ENCODE peak calls at places on chromosome 13, in five cellular contexts. Y is right lobe of liver, J is upper lobe of right lung, U is tibial artery, E is lower lobe of right lung. M is an unnamed sample.

GRCh38 chr13:40668335-40668734 is 1.9 kb upstream of the FOXO1 start:
- DNase-seq in Y (no peak), E (no peak), J (no peak), U (peak; percentile 73), M (peak; percentile 66)

GRCh38 chr13:27860743-27861142 is 59.1 kb upstream of the PDX1 start:
- DNase-seq in U (no peak), E (no peak), J (no peak), Y (no peak), M (no peak)

GRCh38 chr13:41634407-41634806 is 177.1 kb downstream of the RGCC start:
- DNase-seq in E (no peak), J (no peak), Y (no peak), U (no peak), M (no peak)

GRCh38 chr13:80498433-80498832 is 157.5 kb upstream of the SPRY2 start:
- DNase-seq in J (no peak), Y (no peak), U (no peak), E (no peak), M (no peak)

GRCh38 chr13:25462301-25463125 is 90.7 kb downstream of the ATP8A2 start:
- DNase-seq in J (no peak), U (no peak), Y (no peak), E (no peak), M (no peak)

GRCh38 chr13:73698859-73699258 is 435.3 kb downstream of the KLF12 start:
- DNase-seq in U (no peak), E (no peak), J (no peak), Y (no peak), M (no peak)

GRCh38 chr13:22757530-22758120 is 423.2 kb upstream of the SGCG start:
- DNase-seq in Y (no peak), U (no peak), E (no peak), J (no peak), M (no peak)

GRCh38 chr13:58687130-58687529 is 1055.6 kb downstream of the PCDH17 start:
- DNase-seq in Y (no peak), E (no peak), J (no peak), U (no peak), M (no peak)

GRCh38 chr13:96946709-96947311 is 47.5 kb downstream of the OXGR1 start:
- DNase-seq in U (no peak), Y (no peak), E (no peak), J (no peak), M (no peak)

GRCh38 chr13:84430015-84430414 is 547.7 kb upstream of the SLITRK1 start:
- DNase-seq in Y (no peak), J (no peak), U (no peak), E (no peak), M (no peak)

GRCh38 chr13:66528139-66528538 is 702.0 kb downstream of the PCDH9 start:
- DNase-seq in J (no peak), E (no peak), U (no peak), Y (no peak), M (no peak)

GRCh38 chr13:85508683-85509329 is 290.4 kb downstream of the SLITRK6 start:
- DNase-seq in Y (no peak), E (no peak), U (no peak), J (no peak), M (peak; percentile 44)

GRCh38 chr13:42750858-42751257 is 30.5 kb upstream of the FAM216B start:
- DNase-seq in Y (no peak), J (no peak), E (no peak), U (no peak), M (no peak)

GRCh38 chr13:35791191-35791902 is 314.9 kb upstream of the MAB21L1 start:
- DNase-seq in Y (no peak), E (no peak), J (no peak), U (no peak), M (no peak)

GRCh38 chr13:52804202-52804641 is 44.2 kb downstream of the PCDH8 start:
- DNase-seq in J (no peak), U (no peak), E (no peak), Y (no peak), M (no peak)

GRCh38 chr13:44583126-44583525 is 7.0 kb upstream of the TSC22D1 start:
- DNase-seq in J (no peak), E (no peak), U (no peak), Y (no peak), M (no peak)

GRCh38 chr13:101881593-101881992 is 429.1 kb downstream of the ITGBL1 start:
- DNase-seq in U (no peak), E (no peak), Y (no peak), J (no peak), M (no peak)

GRCh38 chr13:26707122-26708006 is 53.2 kb downstream of the GPR12 start:
- DNase-seq in Y (no peak), E (no peak), J (no peak), U (no peak), M (no peak)

GRCh38 chr13:97975851-97976550 is 22.5 kb downstream of the IPO5 start:
- DNase-seq in Y (peak; percentile 93), E (peak; percentile 66), U (peak; percentile 93), J (no peak), M (peak; percentile 92)

GRCh38 chr13:40185393-40185792 is 481.0 kb downstream of the FOXO1 start:
- DNase-seq in Y (no peak), U (no peak), J (no peak), E (no peak), M (no peak)

GRCh38 chr13:27406178-27406939 is 18.1 kb upstream of the GTF3A start:
- DNase-seq in J (no peak), Y (no peak), E (no peak), U (no peak), M (no peak)

GRCh38 chr13:23615677-23616076 is 45.5 kb downstream of the TNFRSF19 start:
- DNase-seq in Y (no peak), E (no peak), J (no peak), U (no peak), M (no peak)

GRCh38 chr13:113735750-113736149 is 23.3 kb upstream of the TMEM255B start:
- DNase-seq in U (no peak), E (peak; percentile 23), J (no peak), Y (no peak), M (no peak)

GRCh38 chr13:114065926-114066774 is 66.3 kb downstream of the RASA3 start:
- DNase-seq in J (peak; percentile 65), U (no peak), E (peak; percentile 51), Y (no peak), M (peak; percentile 40)

GRCh38 chr13:97852181-97852874 is 101.1 kb upstream of the IPO5 start:
- DNase-seq in J (no peak), U (no peak), E (no peak), Y (no peak), M (no peak)

GRCh38 chr13:43963726-43964125 is 84.0 kb downstream of the LACC1 start:
- DNase-seq in E (no peak), U (no peak), J (no peak), Y (no peak), M (no peak)

GRCh38 chr13:33728271-33729037 is 89.5 kb upstream of the RFC3 start:
- DNase-seq in Y (no peak), J (no peak), U (no peak), E (no peak), M (no peak)

GRCh38 chr13:110343241-110343865 is 36.3 kb downstream of the COL4A2 start:
- DNase-seq in E (no peak), J (no peak), Y (no peak), U (peak; percentile 72), M (peak; percentile 23)

GRCh38 chr13:27953671-27954405 is 15.3 kb downstream of the CDX2 start:
- DNase-seq in Y (peak; percentile 85), U (no peak), E (peak; percentile 86), J (peak; percentile 91), M (peak; percentile 84)

GRCh38 chr13:32067149-32067961 is 35.8 kb downstream of the FRY start:
- DNase-seq in E (no peak), J (no peak), Y (no peak), U (no peak), M (no peak)

GRCh38 chr13:30159446-30159839 is 147.9 kb downstream of the KATNAL1 start:
- DNase-seq in J (no peak), E (no peak), U (peak; percentile 33), Y (no peak), M (no peak)

GRCh38 chr13:114128624-114129522 is 3.5 kb downstream of the RASA3 start:
- DNase-seq in J (peak; percentile 86), Y (peak; percentile 80), U (peak; percentile 87), E (peak; percentile 88), M (peak; percentile 83)

GRCh38 chr13:41930154-41930553 is 30.8 kb downstream of the VWA8 start:
- DNase-seq in U (no peak), E (no peak), Y (no peak), J (no peak), M (no peak)

GRCh38 chr13:45826741-45827140 is 24.8 kb downstream of the SIAH3 start:
- DNase-seq in Y (no peak), E (no peak), J (no peak), U (no peak), M (no peak)
- H3K4me1 ChIP-seq in Y (no peaks in the 10 kb centered on the region), E (no peaks in the 10 kb centered on the region), J (no peaks in the 10 kb centered on the region), U (peaks cover 6% of the 10 kb centered on the region), M (peaks cover 8% of the 10 kb centered on the region)

DNA sequence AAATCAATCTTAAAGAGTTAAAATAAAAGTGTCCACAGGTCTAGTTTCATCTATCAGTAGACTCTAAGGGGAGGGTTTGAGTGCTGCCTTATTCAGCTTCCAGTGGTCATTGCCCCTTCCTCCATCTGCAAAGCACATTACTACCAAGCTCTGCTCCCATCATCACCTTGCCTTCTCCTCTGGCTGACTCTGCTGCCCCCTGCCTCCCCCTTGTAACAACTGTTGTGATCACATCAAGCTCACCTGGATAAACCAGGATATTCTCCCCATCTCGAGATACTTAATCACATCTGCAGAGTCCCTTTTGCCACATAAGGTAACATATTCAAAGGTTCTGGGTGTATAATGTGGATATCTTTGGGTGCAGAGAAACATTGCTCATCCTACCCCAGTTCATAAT is 43.3 kb upstream of the GPC6 start:
- DNase-seq in U (no peak), Y (no peak), J (no peak), E (no peak), M (no peak)
- TF ChIP-seq CTCF in U (no peak), Y (no peak), J (no peak), E (no peak), M (no peak)

GRCh38 chr13:105165449-105166125 is 1369.9 kb downstream of the EFNB2 start:
- DNase-seq in E (peak; percentile 71), J (peak; percentile 71), U (no peak), Y (no peak), M (no peak)
- H3K4me1 ChIP-seq in E (no peaks in the 10 kb centered on the region), J (no peaks in the 10 kb centered on the region), U (no peaks in the 10 kb centered on the region), Y (no peaks in the 10 kb centered on the region), M (no peaks in the 10 kb centered on the region)

GRCh38 chr13:93234459-93234858 is 7.9 kb downstream of the GPC6 start:
- DNase-seq in E (no peak), U (no peak), J (no peak), Y (no peak), M (no peak)
- TF ChIP-seq CTCF in E (no peak), U (no peak), J (no peak), Y (no peak), M (no peak)

M was measured in heart left ventricle.